ENCODE peak calls at places on chromosomes 12 and 14, in five cellular contexts. P, G, X, M and H are unnamed samples.

GRCh38 chr14:76919811-76920571 is 93.8 kb downstream of the LRRC74A start:
- DNase-seq in P (peak), G (peak), X (no peak), M (no peak), H (no peak)

GRCh38 chr12:19575307-19576243 is 136.3 kb downstream of the AEBP2 start:
- DNase-seq in P (peak), G (peak), X (no peak), M (no peak), H (peak)

GRCh38 chr12:10128687-10129086 is 1.3 kb downstream of the CLEC7A start:
- DNase-seq in P (no peak), G (no peak), X (no peak), M (no peak), H (no peak)

GRCh38 chr12:52245962-52246577 is 13.0 kb downstream of the KRT7 start:
- DNase-seq in P (no peak), G (no peak), X (no peak), M (no peak), H (no peak)

GRCh38 chr14:61444215-61444768 is 122.9 kb downstream of the PRKCH start:
- DNase-seq in P (no peak), G (no peak), X (no peak), M (no peak), H (no peak)

GRCh38 chr14:25132734-25133422 is 82.9 kb upstream of the STXBP6 start:
- DNase-seq in P (peak), G (peak), X (no peak), M (peak), H (peak)

GRCh38 chr14:65821224-65821753 is 408.8 kb downstream of the FUT8 start:
- DNase-seq in P (no peak), G (no peak), X (no peak), M (no peak), H (no peak)

GRCh38 chr12:59844775-59845174 is 248.9 kb downstream of the SLC16A7 start:
- DNase-seq in P (no peak), G (no peak), X (no peak), M (no peak), H (no peak)

GRCh38 chr12:121128908-121129704 is 3.6 kb upstream of the P2RX7 start:
- DNase-seq in P (peak), G (peak), X (peak), M (peak), H (no peak)

GRCh38 chr12:101612162-101612916 is 17.6 kb downstream of the MYBPC1 start:
- DNase-seq in P (no peak), G (no peak), X (no peak), M (no peak), H (no peak)

GRCh38 chr12:101619868-101620761 is 25.3 kb downstream of the MYBPC1 start:
- DNase-seq in P (no peak), G (no peak), X (no peak), M (no peak), H (no peak)

GRCh38 chr12:101620762-101621133 is 26.0 kb downstream of the MYBPC1 start:
- DNase-seq in P (no peak), G (no peak), X (no peak), M (no peak), H (no peak)

GRCh38 chr12:101619026-101619827 is 24.5 kb downstream of the MYBPC1 start:
- DNase-seq in P (no peak), G (no peak), X (no peak), M (no peak), H (no peak)

GRCh38 chr12:101616027-101616494 is 21.3 kb downstream of the MYBPC1 start:
- DNase-seq in P (no peak), G (peak), X (no peak), M (no peak), H (no peak)
- TF ChIP-seq FOXM1 in P (no peak), G (no peak), X (no peak), M (no peak), H (no peak)

GRCh38 chr12:78403681-78404080 is 460.9 kb upstream of the SYT1 start:
- DNase-seq in P (no peak), G (no peak), X (no peak), M (no peak), H (no peak)
- TF ChIP-seq FOXM1 in P (no peak), G (no peak), X (no peak), M (no peak), H (no peak)

GRCh38 chr14:92505826-92506225 is 7.8 kb upstream of the RIN3 start:
- DNase-seq in P (no peak), G (no peak), X (no peak), M (no peak), H (no peak)

GRCh38 chr14:92500491-92500941 is 13.1 kb upstream of the RIN3 start:
- DNase-seq in P (no peak), G (peak), X (no peak), M (no peak), H (no peak)

GRCh38 chr14:92503756-92504491 is 9.7 kb upstream of the RIN3 start:
- DNase-seq in P (no peak), G (peak), X (no peak), M (no peak), H (no peak)

GRCh38 chr14:92501891-92502351 is 11.7 kb upstream of the RIN3 start:
- DNase-seq in P (no peak), G (no peak), X (no peak), M (no peak), H (no peak)

DNA sequence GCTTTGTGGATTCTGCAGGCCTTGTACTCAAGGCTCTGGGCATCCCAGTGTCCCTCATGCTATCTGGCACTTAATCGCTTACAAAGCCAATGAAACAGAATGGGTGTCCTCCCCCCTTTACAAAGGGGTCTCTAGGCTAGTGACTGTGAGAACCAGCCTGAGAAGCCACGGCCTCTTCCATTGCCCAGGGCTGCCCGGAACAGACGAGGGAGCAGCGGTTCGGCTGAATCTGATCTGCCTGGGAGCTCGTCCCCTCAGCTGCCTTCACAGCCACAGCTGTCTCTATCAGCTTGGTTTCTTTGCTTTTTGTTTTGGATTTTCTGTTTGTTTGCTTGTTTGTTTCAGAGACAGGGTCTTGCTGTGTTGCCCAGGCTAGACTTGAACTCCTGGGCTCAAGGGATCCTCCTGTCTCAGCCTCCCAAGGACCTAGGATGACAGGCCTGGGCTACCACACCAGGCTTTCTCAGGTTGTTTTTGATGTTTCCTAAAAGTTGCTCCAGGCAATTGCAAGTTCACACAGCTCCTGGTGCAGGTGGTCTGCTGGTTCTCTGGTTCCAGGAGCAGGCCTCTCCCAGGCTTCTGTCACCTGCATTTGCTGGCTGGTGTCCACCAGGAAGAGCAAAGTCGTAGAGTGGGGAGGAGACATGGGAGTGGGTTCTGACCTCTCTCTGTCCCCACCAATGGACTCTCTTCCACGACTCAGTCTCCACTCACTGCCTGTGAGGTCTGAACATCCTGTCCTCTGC is 10.9 kb upstream of the RIN3 start:
- DNase-seq in P (no peak), G (no peak), X (no peak), M (no peak), H (no peak)
- TF ChIP-seq FOXM1 in P (no peak), G (no peak), X (no peak), M (no peak), H (no peak)

DNA sequence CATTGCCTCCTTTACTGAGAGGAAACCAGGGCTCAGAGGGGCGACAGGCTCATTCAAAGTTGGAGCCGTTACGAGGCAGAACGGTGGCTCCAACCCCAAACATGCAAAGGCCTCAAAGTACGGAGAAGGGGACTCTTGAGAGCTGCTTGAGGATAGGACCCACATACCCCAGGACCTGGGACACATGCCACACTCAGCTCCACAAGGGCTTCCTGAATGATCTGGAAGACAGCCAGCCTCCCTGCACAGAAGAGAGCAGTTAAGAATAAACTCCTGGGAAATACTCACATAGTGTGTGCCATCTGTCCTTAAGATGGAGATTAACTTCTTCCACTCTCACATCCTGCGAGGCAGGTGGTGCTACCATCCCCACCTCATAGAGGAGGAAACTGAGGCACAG is 26.6 kb upstream of the NXPH4 start:
- DNase-seq in P (no peak), G (no peak), X (no peak), M (no peak), H (no peak)
- TF ChIP-seq FOXM1 in P (no peak), G (no peak), X (no peak), M (no peak), H (no peak)